ENCODE peak calls at places on chromosomes 11 and 22, in four cellular contexts. J is fibroblast of lung, X is dorsolateral prefrontal cortex, S is kidney epithelial cell. E is an unnamed sample.

GRCh38 chr11:116148645-116149044 is 624.1 kb downstream of the BUD13 start:
- DNase-seq in X (no peak), S (no peak), J (no peak), E (no peak)

GRCh38 chr11:57460017-57460755 is at the start of gene RTN4RL2:
- DNase-seq in X (peak; percentile 82), S (no peak), J (peak; percentile 54), E (no peak)

GRCh38 chr22:23984430-23984829 is 4.5 kb downstream of the GSTT2 start:
- DNase-seq in J (peak; percentile 16), X (no peak), S (no peak), E (no peak)

GRCh38 chr11:107731911-107732310 is 20.1 kb upstream of the SLN start:
- DNase-seq in J (no peak), X (no peak), S (no peak), E (no peak)

GRCh38 chr22:37262346-37262745 is 18.3 kb upstream of the RAC2 start:
- DNase-seq in S (no peak), X (no peak), J (no peak), E (no peak)

GRCh38 chr22:45096256-45096907 is 67.3 kb upstream of the NUP50 start:
- DNase-seq in J (peak; percentile 61), S (no peak), X (peak; percentile 69), E (no peak)

GRCh38 chr11:12220305-12220704 is 109.9 kb downstream of the MICAL2 start:
- DNase-seq in X (peak; percentile 85), S (no peak), J (no peak), E (no peak)

GRCh38 chr22:39253427-39254070 is 8.8 kb upstream of the PDGFB start:
- DNase-seq in J (peak; percentile 84), S (peak; percentile 82), X (peak; percentile 80), E (no peak)

GRCh38 chr22:30301995-30302809 is 12.9 kb upstream of the CASTOR1 start:
- DNase-seq in J (peak; percentile 86), X (no peak), S (no peak), E (no peak)

GRCh38 chr11:31967404-31967950 is 123.4 kb upstream of the RCN1 start:
- DNase-seq in X (no peak), J (no peak), S (no peak), E (no peak)

GRCh38 chr22:39122772-39123470 is 25.9 kb downstream of the APOBEC3H start:
- DNase-seq in J (no peak), X (no peak), S (no peak), E (no peak)

GRCh38 chr11:119856681-119857485 is 127.9 kb upstream of the NECTIN1 start:
- DNase-seq in J (no peak), X (no peak), S (no peak), E (no peak)

GRCh38 chr22:39453765-39454378 is 2.9 kb upstream of the MGAT3 start:
- DNase-seq in J (peak; percentile 27), X (no peak), S (no peak), E (no peak)

GRCh38 chr11:255816-256215 is 19.0 kb downstream of the PSMD13 start:
- DNase-seq in J (no peak), S (no peak), X (no peak), E (no peak)

GRCh38 chr22:30348837-30349236 is 7.9 kb downstream of the SF3A1 start:
- DNase-seq in S (no peak), X (no peak), J (peak; percentile 42), E (no peak)

GRCh38 chr22:44526431-44527115 is 28.5 kb upstream of the RTL6 start:
- DNase-seq in S (no peak), X (no peak), J (no peak), E (no peak)

GRCh38 chr11:61484541-61484940 is 24.0 kb upstream of the LRRC10B start:
- DNase-seq in X (no peak), J (no peak), S (no peak), E (no peak)

GRCh38 chr22:44615146-44615545 is 86.9 kb upstream of the PRR5 start:
- DNase-seq in J (no peak), S (no peak), X (no peak), E (no peak)

GRCh38 chr11:27234043-27234668 is 128.9 kb downstream of the CCDC34 start:
- DNase-seq in J (peak; percentile 82), X (no peak), S (peak; percentile 91), E (no peak)

GRCh38 chr11:18703001-18703763 is 4.6 kb downstream of the TMEM86A start:
- DNase-seq in S (no peak), X (no peak), J (no peak), E (no peak)

GRCh38 chr11:61826930-61827572 is 1.0 kb upstream of the FADS2 start:
- DNase-seq in J (no peak), X (no peak), S (no peak), E (no peak)

GRCh38 chr11:87137711-87138110 is 100.0 kb downstream of the TMEM135 start:
- DNase-seq in J (peak; percentile 55), S (no peak), X (no peak), E (no peak)

GRCh38 chr22:37552560-37553163 is 7.6 kb upstream of the CDC42EP1 start:
- DNase-seq in X (no peak), J (peak; percentile 61), S (no peak), E (no peak)

GRCh38 chr11:58613228-58613627 is 9.2 kb upstream of the CNTF start:
- DNase-seq in J (no peak), X (no peak), S (no peak), E (no peak)

GRCh38 chr11:73974611-73975478 is 7.8 kb downstream of the UCP2 start:
- DNase-seq in S (no peak), X (peak; percentile 13), J (no peak), E (no peak)

GRCh38 chr11:128686745-128687177 is 7.1 kb upstream of the FLI1 start:
- DNase-seq in J (peak; percentile 34), X (no peak), S (no peak), E (peak; percentile 66)

GRCh38 chr11:78226684-78227680 is 38.3 kb downstream of the USP35 start:
- DNase-seq in J (no peak), X (no peak), S (no peak), E (no peak)

GRCh38 chr11:119964136-119965025 is 173.5 kb downstream of the TRIM29 start:
- DNase-seq in S (no peak), X (no peak), J (no peak), E (no peak)

GRCh38 chr11:126380909-126381308 is 25.4 kb downstream of the ST3GAL4 start:
- DNase-seq in X (peak; percentile 35), S (no peak), J (no peak), E (no peak)

GRCh38 chr22:44042822-44043221 is 18.7 kb downstream of the PARVB start:
- DNase-seq in S (no peak), X (no peak), J (peak; percentile 53), E (no peak)

GRCh38 chr11:20360650-20361049 is 2.9 kb upstream of the HTATIP2 start:
- DNase-seq in S (no peak), J (peak; percentile 67), X (no peak), E (no peak)

GRCh38 chr11:88284306-88285057 is 53.1 kb downstream of the CTSC start:
- DNase-seq in J (peak; percentile 19), S (no peak), X (no peak), E (no peak)

GRCh38 chr11:88282789-88283188 is 54.7 kb downstream of the CTSC start:
- DNase-seq in S (no peak), J (peak; percentile 31), X (no peak), E (no peak)

GRCh38 chr11:88280673-88281316 is 56.7 kb downstream of the CTSC start:
- DNase-seq in J (peak; percentile 40), S (no peak), X (no peak), E (no peak)

GRCh38 chr11:88275636-88276035 is 61.9 kb downstream of the CTSC start:
- DNase-seq in J (no peak), S (no peak), X (no peak), E (no peak)

GRCh38 chr11:88281317-88281712 is 56.2 kb downstream of the CTSC start:
- DNase-seq in X (no peak), S (no peak), J (peak; percentile 8), E (no peak)
- TF ChIP-seq CTCF in X (no peak), S (peak; percentile 6), J (no peak), E (peak; percentile 51)

GRCh38 chr11:91763331-91763730 is 461.3 kb upstream of the FAT3 start:
- DNase-seq in S (no peak), J (no peak), X (no peak), E (no peak)
- TF ChIP-seq CTCF in S (no peak), J (no peak), X (no peak), E (no peak)

GRCh38 chr11:124096364-124096763 is 18.9 kb upstream of the VWA5A start:
- DNase-seq in X (no peak), J (no peak), S (no peak), E (no peak)
- TF ChIP-seq CTCF in X (no peak), J (no peak), S (no peak), E (no peak)

GRCh38 chr11:93478841-93479240 is 64.3 kb downstream of the SMCO4 start:
- DNase-seq in S (no peak), X (no peak), J (no peak), E (no peak)

GRCh38 chr11:93481279-93481678 is 61.9 kb downstream of the SMCO4 start:
- DNase-seq in J (no peak), S (no peak), X (no peak), E (no peak)

GRCh38 chr11:93480756-93481155 is 62.4 kb downstream of the SMCO4 start:
- DNase-seq in X (no peak), S (no peak), J (no peak), E (no peak)

GRCh38 chr11:93484716-93485115 is 58.5 kb downstream of the SMCO4 start:
- DNase-seq in S (no peak), J (peak; percentile 77), X (no peak), E (no peak)

GRCh38 chr11:93481696-93482095 is 61.5 kb downstream of the SMCO4 start:
- DNase-seq in S (no peak), X (no peak), J (no peak), E (no peak)
- TF ChIP-seq CTCF in S (no peak), X (no peak), J (no peak), E (no peak)

DNA sequence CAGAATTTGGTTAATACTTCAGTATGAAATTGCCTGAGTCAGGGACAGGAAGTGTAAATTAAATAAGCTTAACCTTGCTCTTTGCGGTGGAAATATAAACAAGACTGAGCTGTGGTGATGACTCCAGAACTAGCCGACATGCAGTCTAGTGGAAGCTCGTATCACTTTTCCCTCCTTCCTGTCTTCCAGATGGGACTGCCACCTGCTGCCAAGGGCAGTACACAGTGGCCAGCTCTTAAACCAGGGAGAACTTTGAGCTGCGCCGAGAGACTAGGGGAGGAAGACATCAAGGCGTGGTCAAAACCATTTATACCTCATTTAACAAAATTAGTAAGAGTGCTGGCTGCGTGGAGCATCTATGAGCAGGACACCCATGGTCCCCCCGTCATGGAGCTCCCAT is 31.3 kb upstream of the CTTN start:
- DNase-seq in X (no peak), J (peak; percentile 50), S (no peak), E (no peak)
- TF ChIP-seq CTCF in X (no peak), J (peak; percentile 17), S (no peak), E (no peak)

E was measured in RWPE2.